ENCODE peak calls at places on chromosomes 7 and 10, in eight cellular contexts. P is neural progenitor cell, S is MM.1S, I is GM23248, V is fibroblast of lung, G is K562, U is trophoblast cell, X is SK-N-SH. D is an unnamed sample. For H3K4me1, the result is how much of the 10 kb centered on the place peaks cover.

GRCh38 chr10:79502561-79503309 is 9.6 kb upstream of the EIF5AL1 start:
- DNase-seq in P (peak), S (no peak), I (no peak), V (no peak), G (no peak), U (peak), X (peak), D (no peak)

GRCh38 chr10:74887614-74888284 is 61.3 kb downstream of the KAT6B start:
- DNase-seq in P (no peak), S (no peak), I (no peak), V (no peak), G (no peak), U (no peak), X (no peak), D (no peak)

GRCh38 chr10:17075975-17076374 is 53.6 kb downstream of the CUBN start:
- DNase-seq in P (no peak), S (no peak), I (peak), V (peak), G (no peak), U (no peak), X (no peak), D (no peak)

GRCh38 chr7:81845628-81846259 is 75.9 kb upstream of the HGF start:
- DNase-seq in P (no peak), S (peak), I (peak), V (no peak), G (no peak), U (no peak), X (no peak), D (no peak)

GRCh38 chr7:153443031-153443430 is 609.2 kb upstream of the DPP6 start:
- DNase-seq in P (no peak), S (no peak), I (no peak), V (no peak), G (no peak), U (no peak), X (no peak), D (no peak)

GRCh38 chr10:67785098-67785497 is 52.9 kb downstream of the DNAJC12 start:
- DNase-seq in P (no peak), S (no peak), I (no peak), V (no peak), G (no peak), U (no peak), X (no peak), D (no peak)

GRCh38 chr10:96831867-96832720 is at the start of gene LCOR:
- DNase-seq in P (peak), S (peak), I (peak), V (peak), G (peak), U (peak), X (peak), D (peak)

GRCh38 chr7:40658731-40659130 is 523.9 kb downstream of the SUGCT start:
- DNase-seq in P (no peak), S (no peak), I (peak), V (peak), G (no peak), U (no peak), X (no peak), D (no peak)

GRCh38 chr7:8014399-8014798 is 45.8 kb downstream of the GLCCI1 start:
- DNase-seq in P (no peak), S (no peak), I (no peak), V (no peak), G (no peak), U (peak), X (no peak), D (no peak)

GRCh38 chr7:46759711-46760480 is 822.0 kb downstream of the TNS3 start:
- DNase-seq in P (no peak), S (no peak), I (peak), V (peak), G (no peak), U (no peak), X (no peak), D (no peak)

GRCh38 chr7:81140775-81141174 is 221.9 kb upstream of the SEMA3C start:
- DNase-seq in P (no peak), S (no peak), I (no peak), V (no peak), G (no peak), U (no peak), X (peak), D (no peak)

GRCh38 chr10:15325243-15326002 is 45.7 kb downstream of the FAM171A1 start:
- DNase-seq in P (no peak), S (no peak), I (peak), V (peak), G (peak), U (no peak), X (no peak), D (no peak)

GRCh38 chr10:79009144-79009543 is 59.6 kb upstream of the ZMIZ1 start:
- DNase-seq in P (peak), S (no peak), I (no peak), V (no peak), G (no peak), U (no peak), X (no peak), D (no peak)

GRCh38 chr7:141460781-141461715 is 90.2 kb upstream of the AGK start:
- DNase-seq in P (no peak), S (no peak), I (peak), V (peak), G (no peak), U (peak), X (no peak), D (no peak)

GRCh38 chr7:55387062-55387965 is 22.2 kb downstream of the LANCL2 start:
- DNase-seq in P (peak), S (no peak), I (no peak), V (peak), G (no peak), U (no peak), X (no peak), D (no peak)

GRCh38 chr10:3119796-3120459 is 52.6 kb downstream of the PFKP start:
- DNase-seq in P (peak), S (no peak), I (peak), V (peak), G (peak), U (no peak), X (peak), D (peak)

GRCh38 chr7:121505540-121506182 is 109.6 kb upstream of the FAM3C start:
- DNase-seq in P (no peak), S (no peak), I (no peak), V (no peak), G (no peak), U (no peak), X (no peak), D (no peak)
- H3K9ac ChIP-seq in P (no peak), S (no peak), I (no peak), V (no peak), G (no peak), U (no peak), X (no peak), D (no peak)

DNA sequence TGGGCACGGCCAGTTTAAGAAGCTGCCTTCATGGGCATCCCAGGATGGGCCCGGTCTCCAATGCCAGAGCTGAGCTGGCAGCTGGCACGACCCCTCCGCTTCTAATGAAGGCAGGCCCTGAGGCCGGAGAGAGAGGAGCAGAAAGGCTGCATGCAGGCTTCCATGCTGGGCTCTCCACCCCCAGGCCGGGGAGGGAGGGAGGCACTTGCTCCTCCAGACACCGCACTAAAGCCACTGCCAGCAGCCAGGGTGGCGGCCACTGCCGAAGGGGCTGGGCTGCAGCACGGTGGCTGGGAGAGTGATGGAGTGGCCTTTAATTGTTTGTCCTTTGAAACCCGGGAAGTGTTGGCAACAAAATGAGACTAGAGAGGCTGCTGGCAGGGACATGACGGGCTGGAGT is 236.5 kb downstream of the SKAP2 start:
- DNase-seq in P (peak), S (no peak), I (no peak), V (no peak), G (no peak), U (no peak), X (no peak), D (no peak)
- H3K4me1 ChIP-seq in P (under half), S (under half), I (under half), V (under half), G (under half), U (under half), X (under half), D (under half)

GRCh38 chr10:107803541-107803940 is 639.0 kb upstream of the SORCS1 start:
- DNase-seq in P (no peak), S (no peak), I (no peak), V (no peak), G (no peak), U (no peak), X (no peak), D (no peak)
- H2AFZ ChIP-seq in P (no peak), S (no peak), I (no peak), V (no peak), G (no peak), U (no peak), X (no peak), D (no peak)

DNA sequence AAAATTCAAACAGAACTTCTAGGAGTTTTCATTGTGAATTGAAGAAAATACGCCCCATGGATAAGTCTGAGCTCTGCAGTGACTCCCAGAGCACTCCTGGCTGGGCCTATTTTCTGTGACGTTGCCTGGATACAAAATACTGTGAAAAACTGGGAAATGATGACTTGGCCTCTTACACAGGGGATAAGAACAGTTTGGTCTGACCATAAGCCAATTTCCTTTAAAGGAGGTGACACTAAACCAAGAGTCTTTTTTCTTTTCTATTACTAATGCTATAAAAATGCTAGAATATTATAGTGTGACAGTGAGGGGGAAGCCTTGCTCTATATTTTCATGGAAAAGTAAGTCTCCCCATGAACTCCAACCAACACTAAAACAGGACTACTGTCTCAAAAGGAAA is 45.6 kb downstream of the MYOF start:
- DNase-seq in P (no peak), S (no peak), I (peak), V (peak), G (no peak), U (peak), X (no peak), D (no peak)
- H3K9ac ChIP-seq in P (no peak), S (no peak), I (peak), V (peak), G (no peak), U (no peak), X (peak), D (no peak)

GRCh38 chr10:93422121-93422520 is 60.0 kb downstream of the MYOF start:
- DNase-seq in P (no peak), S (no peak), I (no peak), V (no peak), G (no peak), U (no peak), X (no peak), D (no peak)
- H3K4me1 ChIP-seq in P (under half), S (under half), I (under half), V (under half), G (under half), U (under half), X (under half), D (under half)

GRCh38 chr7:38951213-38951612 is 26.5 kb upstream of the POU6F2 start:
- DNase-seq in P (peak), S (no peak), I (no peak), V (no peak), G (no peak), U (no peak), X (no peak), D (no peak)
- H2AFZ ChIP-seq in P (no peak), S (no peak), I (no peak), V (no peak), G (no peak), U (no peak), X (no peak), D (no peak)